ENCODE peak calls at places on chromosomes 12 and 14, in seven cellular contexts. Q, H, Z, M, Y, J and P are unnamed samples.

GRCh38 chr14:93788557-93789365 is 476 bp upstream of the PRIMA1 start:
- DNase-seq in Q (peak), H (no peak), Z (peak), M (no peak), Y (peak), J (peak), P (no peak)

GRCh38 chr14:105894978-105895881 is 368.8 kb downstream of the TMEM121 start:
- DNase-seq in Q (no peak), H (no peak), Z (no peak), M (no peak), Y (no peak), J (no peak), P (no peak)

GRCh38 chr12:62256408-62257079 is 3.7 kb upstream of the USP15 start:
- DNase-seq in Q (peak), H (no peak), Z (no peak), M (no peak), Y (no peak), J (no peak), P (no peak)

GRCh38 chr14:99080306-99080705 is 191.7 kb downstream of the BCL11B start:
- DNase-seq in Q (no peak), H (no peak), Z (no peak), M (no peak), Y (no peak), J (no peak), P (no peak)

GRCh38 chr12:71440393-71441349 is 1.1 kb downstream of the LGR5 start:
- DNase-seq in Q (no peak), H (no peak), Z (peak), M (no peak), Y (no peak), J (peak), P (no peak)

GRCh38 chr12:119183942-119184695 is 5.4 kb downstream of the HSPB8 start:
- DNase-seq in Q (no peak), H (no peak), Z (no peak), M (no peak), Y (no peak), J (no peak), P (no peak)

GRCh38 chr14:85532981-85533820 is 3.3 kb downstream of the FLRT2 start:
- DNase-seq in Q (peak), H (no peak), Z (peak), M (no peak), Y (peak), J (peak), P (no peak)

GRCh38 chr12:64007853-64008252 is 163.4 kb downstream of the SRGAP1 start:
- DNase-seq in Q (no peak), H (no peak), Z (no peak), M (no peak), Y (no peak), J (no peak), P (no peak)

GRCh38 chr14:50342211-50343080 is 30.3 kb downstream of the DMAC2L start:
- DNase-seq in Q (peak), H (no peak), Z (peak), M (no peak), Y (peak), J (peak), P (no peak)

GRCh38 chr14:31927348-31927826 is 149.7 kb upstream of the ARHGAP5 start:
- DNase-seq in Q (peak), H (no peak), Z (no peak), M (no peak), Y (no peak), J (no peak), P (peak)

GRCh38 chr12:56010112-56010570 is 10.7 kb upstream of the IKZF4 start:
- DNase-seq in Q (no peak), H (no peak), Z (no peak), M (no peak), Y (no peak), J (no peak), P (no peak)

GRCh38 chr12:19641235-19642080 is 202.2 kb downstream of the AEBP2 start:
- DNase-seq in Q (peak), H (no peak), Z (no peak), M (no peak), Y (no peak), J (no peak), P (no peak)

GRCh38 chr14:68665116-68665515 is 127.8 kb downstream of the ZFP36L1 start:
- DNase-seq in Q (peak), H (no peak), Z (no peak), M (no peak), Y (no peak), J (no peak), P (no peak)

GRCh38 chr12:132447731-132448452 is 42.1 kb upstream of the FBRSL1 start:
- DNase-seq in Q (no peak), H (no peak), Z (no peak), M (no peak), Y (no peak), J (no peak), P (no peak)

GRCh38 chr14:37153005-37153404 is 19.4 kb downstream of the SLC25A21 start:
- DNase-seq in Q (no peak), H (no peak), Z (no peak), M (no peak), Y (no peak), J (no peak), P (no peak)

GRCh38 chr12:102474438-102475064 is 5.8 kb downstream of the IGF1 start:
- DNase-seq in Q (peak), H (no peak), Z (peak), M (no peak), Y (no peak), J (no peak), P (no peak)

GRCh38 chr12:24944598-24944975 is 4.3 kb downstream of the BCAT1 start:
- DNase-seq in Q (no peak), H (no peak), Z (no peak), M (no peak), Y (no peak), J (no peak), P (no peak)